ENCODE peak calls at places on chromosomes 12 and 14, in six cellular contexts. Z is HepG2, C is H1, M is GM12878, D is GM12892, R is SK-N-SH. Y is an unnamed sample.

GRCh38 chr12:54585243-54585642 is 3.2 kb downstream of the PPP1R1A start:
- DNase-seq in Z (no peak), C (no peak), M (no peak), D (no peak), R (no peak), Y (no peak)

GRCh38 chr14:30243805-30244204 is 315.2 kb upstream of the G2E3 start:
- DNase-seq in Z (no peak), C (no peak), M (no peak), D (no peak), R (no peak), Y (no peak)

GRCh38 chr12:122921917-122922316 is 26.0 kb upstream of the VPS37B start:
- DNase-seq in Z (no peak), C (no peak), M (no peak), D (no peak), R (no peak), Y (no peak)

GRCh38 chr14:73763396-73763795 is 49.2 kb upstream of the PNMA1 start:
- DNase-seq in Z (peak), C (no peak), M (no peak), D (no peak), R (no peak), Y (no peak)

GRCh38 chr14:101705733-101706508 is 55.6 kb upstream of the PPP2R5C start:
- DNase-seq in Z (no peak), C (peak), M (no peak), D (no peak), R (no peak), Y (no peak)

GRCh38 chr12:13362260-13362841 is 165.8 kb downstream of the EMP1 start:
- DNase-seq in Z (peak), C (peak), M (no peak), D (peak), R (peak), Y (peak)

GRCh38 chr14:87430810-87431209 is 562.2 kb downstream of the GALC start:
- DNase-seq in Z (peak), C (no peak), M (no peak), D (no peak), R (no peak), Y (no peak)

GRCh38 chr14:34971801-34972200 is 11.0 kb upstream of the SRP54 start:
- DNase-seq in Z (no peak), C (no peak), M (no peak), D (no peak), R (no peak), Y (no peak)

GRCh38 chr14:75459099-75459741 is 31.4 kb downstream of the JDP2 start:
- DNase-seq in Z (no peak), C (no peak), M (no peak), D (no peak), R (no peak), Y (no peak)

GRCh38 chr14:25095784-25096390 is 45.9 kb upstream of the STXBP6 start:
- DNase-seq in Z (no peak), C (no peak), M (no peak), D (no peak), R (no peak), Y (no peak)

GRCh38 chr12:57205931-57206330 is 10.7 kb upstream of the NXPH4 start:
- DNase-seq in Z (no peak), C (no peak), M (no peak), D (no peak), R (no peak), Y (no peak)

GRCh38 chr12:43884683-43885410 is 49.0 kb downstream of the TMEM117 start:
- DNase-seq in Z (no peak), C (no peak), M (no peak), D (no peak), R (no peak), Y (no peak)

GRCh38 chr14:92540472-92541048 is 27.0 kb downstream of the RIN3 start:
- DNase-seq in Z (no peak), C (no peak), M (no peak), D (no peak), R (peak), Y (no peak)

GRCh38 chr12:39830862-39831520 is 211.4 kb upstream of the ABCD2 start:
- DNase-seq in Z (no peak), C (no peak), M (no peak), D (no peak), R (no peak), Y (no peak)

GRCh38 chr12:18383203-18383602 is 121.9 kb downstream of the PIK3C2G start:
- DNase-seq in Z (peak), C (no peak), M (no peak), D (no peak), R (no peak), Y (no peak)

GRCh38 chr12:1927751-1928351 is 9.4 kb upstream of the CACNA2D4 start:
- DNase-seq in Z (no peak), C (peak), M (no peak), D (no peak), R (peak), Y (no peak)
- TF ChIP-seq POLR2AphosphoS5 in Z (no peak), C (no peak), M (no peak), D (no peak), R (no peak), Y (no peak)

GRCh38 chr12:47751561-47751960 is 7.1 kb downstream of the RAPGEF3 start:
- DNase-seq in Z (no peak), C (no peak), M (no peak), D (no peak), R (peak), Y (no peak)

GRCh38 chr12:47752121-47752520 is 6.6 kb downstream of the RAPGEF3 start:
- DNase-seq in Z (no peak), C (no peak), M (no peak), D (no peak), R (peak), Y (no peak)

GRCh38 chr12:47750916-47751470 is 7.7 kb downstream of the RAPGEF3 start:
- DNase-seq in Z (no peak), C (no peak), M (no peak), D (no peak), R (peak), Y (no peak)

GRCh38 chr12:47753021-47754001 is 5.4 kb downstream of the RAPGEF3 start:
- DNase-seq in Z (no peak), C (peak), M (no peak), D (no peak), R (peak), Y (no peak)

GRCh38 chr12:47752552-47752951 is 6.1 kb downstream of the RAPGEF3 start:
- DNase-seq in Z (no peak), C (no peak), M (no peak), D (no peak), R (no peak), Y (no peak)
- TF ChIP-seq TAF1 in Z (no peak), C (no peak), M (no peak), D (no peak), R (no peak), Y (no peak)

DNA sequence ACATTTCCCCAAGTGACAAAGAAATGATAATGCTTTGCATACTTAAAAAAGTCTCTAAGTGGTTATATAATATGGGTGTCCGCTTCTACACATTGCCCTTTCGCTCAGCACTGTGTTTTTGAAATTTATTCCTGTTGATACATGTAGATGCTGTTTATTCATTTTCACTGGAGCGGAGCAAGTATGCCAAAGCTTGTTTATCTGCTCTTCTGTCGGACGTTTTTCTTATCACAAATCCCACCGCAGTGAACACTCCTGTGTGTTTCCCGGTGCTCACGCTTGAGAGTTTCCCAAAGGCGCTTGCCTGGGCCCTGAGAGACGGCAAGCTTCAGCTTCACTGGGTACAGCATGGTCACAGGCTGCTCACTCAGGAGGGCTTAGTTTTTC is 50.2 kb downstream of the TPCN1 start:
- DNase-seq in Z (no peak), C (no peak), M (no peak), D (no peak), R (no peak), Y (no peak)
- TF ChIP-seq POLR2AphosphoS5 in Z (no peak), C (no peak), M (no peak), D (no peak), R (no peak), Y (no peak)

DNA sequence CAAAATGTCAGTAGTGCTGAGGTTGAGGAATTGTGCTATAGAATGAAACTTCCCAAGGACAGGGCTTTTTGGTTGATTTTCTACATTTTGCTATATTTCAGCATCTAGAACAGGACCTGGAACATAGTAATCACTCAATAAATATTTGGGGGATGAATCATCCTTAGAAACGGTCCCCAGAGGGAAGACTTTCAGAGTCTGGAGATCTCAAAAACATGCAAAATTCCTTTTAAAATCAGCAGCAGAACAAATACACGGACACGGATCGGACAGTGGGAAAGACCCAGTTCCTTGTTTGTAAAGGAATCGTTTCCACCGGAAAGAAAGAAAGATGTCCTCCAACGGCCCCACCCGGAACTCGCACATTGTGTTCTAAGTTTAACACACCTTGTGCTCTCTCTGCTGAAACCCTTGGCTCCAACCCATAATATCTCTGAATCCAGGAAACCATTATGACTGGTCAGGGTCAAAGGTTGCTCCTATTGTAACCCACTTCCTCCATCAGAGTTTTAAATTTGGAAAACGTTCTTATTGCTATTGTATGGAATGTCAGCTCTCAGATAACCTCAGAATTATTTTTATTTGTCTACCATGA is 617.2 kb downstream of the MED13L start:
- DNase-seq in Z (no peak), C (no peak), M (no peak), D (no peak), R (no peak), Y (no peak)
- TF ChIP-seq TAF1 in Z (no peak), C (no peak), M (no peak), D (no peak), R (no peak), Y (no peak)

DNA sequence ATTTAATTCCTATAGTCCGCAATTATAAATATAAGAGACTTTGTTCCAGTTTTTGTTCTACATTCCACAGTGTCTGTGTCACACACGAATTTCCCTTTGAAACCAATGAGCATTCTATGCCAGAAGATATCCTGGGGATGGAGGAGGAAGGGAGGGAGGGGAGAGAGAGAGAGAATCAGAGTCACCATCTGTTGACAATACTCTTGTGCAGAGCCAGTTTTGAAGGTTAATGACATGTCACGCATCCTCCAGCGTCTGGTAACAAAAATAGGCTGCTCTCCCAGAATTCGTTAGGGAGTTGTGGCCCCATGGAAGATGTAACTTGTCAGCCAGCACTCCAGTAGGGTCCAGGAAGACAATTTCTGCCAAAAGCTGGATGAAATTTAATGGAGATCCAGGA is 213.5 kb upstream of the KRR1 start:
- DNase-seq in Z (peak), C (no peak), M (no peak), D (no peak), R (peak), Y (no peak)
- TF ChIP-seq POLR2AphosphoS5 in Z (no peak), C (no peak), M (no peak), D (no peak), R (no peak), Y (no peak)

GRCh38 chr12:9032202-9032964 is 43.0 kb downstream of the KLRG1 start:
- DNase-seq in Z (no peak), C (no peak), M (no peak), D (no peak), R (no peak), Y (no peak)
- TF ChIP-seq TAF1 in Z (no peak), C (no peak), M (no peak), D (no peak), R (no peak), Y (no peak)

DNA sequence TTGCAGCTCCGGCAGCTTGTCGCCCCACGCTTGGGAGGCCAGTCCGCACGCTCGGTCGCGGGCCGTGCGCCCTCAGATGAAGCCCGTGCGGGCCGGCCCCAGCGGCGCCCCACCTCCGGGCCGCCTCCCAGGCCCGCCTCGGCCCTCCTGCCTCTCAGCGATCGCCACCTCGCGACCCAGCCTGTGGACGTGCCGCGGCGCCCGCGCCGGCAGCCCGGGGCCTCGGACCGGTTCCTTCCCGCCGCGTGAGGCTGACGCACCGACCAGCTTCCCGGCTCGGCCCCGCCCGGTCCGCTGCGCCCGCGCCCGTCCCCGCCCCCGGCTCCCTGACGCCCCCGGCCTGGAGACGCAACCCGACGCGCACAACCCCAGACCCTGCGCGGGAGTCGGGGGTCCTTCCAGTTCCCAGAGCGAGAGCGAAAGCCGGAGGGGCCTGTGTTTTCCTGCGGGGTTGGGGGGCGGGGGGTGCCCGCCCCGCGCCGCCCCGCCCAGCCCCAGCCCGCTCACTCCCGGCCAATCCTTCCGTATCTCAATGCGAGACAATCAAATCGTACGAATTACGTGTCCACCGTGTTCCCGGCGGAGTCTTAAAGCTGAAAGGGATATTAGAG is at the start of gene ERO1A:
- DNase-seq in Z (peak), C (peak), M (no peak), D (peak), R (peak), Y (peak)
- TF ChIP-seq POLR2AphosphoS5 in Z (peak), C (no peak), M (no peak), D (no peak), R (peak), Y (no peak)

GRCh38 chr12:51393676-51394545 is 2.7 kb upstream of the GALNT6 start:
- DNase-seq in Z (no peak), C (no peak), M (no peak), D (no peak), R (no peak), Y (no peak)
- TF ChIP-seq TAF1 in Z (no peak), C (no peak), M (no peak), D (no peak), R (no peak), Y (no peak)